ENCODE peak calls at places on chromosomes 3 and 15, in six cellular contexts. M is CD8-positive, alpha-beta T cell; W is cardiac muscle cell; F is uterus; E is neural progenitor cell; A is fibroblast of lung. J is an unnamed sample.

GRCh38 chr15:47411733-47412530 is 305.4 kb upstream of the SEMA6D start:
- DNase-seq in M (no peak), F (no peak), E (no peak), W (peak; percentile 59), A (peak; percentile 50), J (no peak)

GRCh38 chr3:126472277-126473006 is 3.2 kb downstream of the ZXDC start:
- DNase-seq in W (no peak), M (no peak), F (peak; percentile 55), A (peak; percentile 81), E (no peak), J (peak; percentile 96)

GRCh38 chr3:13009132-13009945 is 63.9 kb downstream of the IQSEC1 start:
- DNase-seq in M (peak; percentile 66), W (no peak), A (no peak), E (no peak), F (no peak), J (no peak)

GRCh38 chr15:26449296-26449695 is 323.6 kb downstream of the GABRB3 start:
- DNase-seq in E (no peak), F (no peak), M (no peak), W (no peak), A (no peak), J (peak; percentile 65)

GRCh38 chr3:22835041-22835440 is 368.1 kb upstream of the UBE2E2 start:
- DNase-seq in E (no peak), F (no peak), M (no peak), A (peak; percentile 2), W (no peak), J (peak; percentile 44)

GRCh38 chr3:9951598-9951961 is 628 bp downstream of the PRRT3 start:
- DNase-seq in W (no peak), M (no peak), E (no peak), F (no peak), A (no peak), J (no peak)

GRCh38 chr3:61960976-61961375 is 399.6 kb downstream of the PTPRG start:
- DNase-seq in F (no peak), A (no peak), E (no peak), W (no peak), M (no peak), J (peak; percentile 53)

GRCh38 chr3:42780892-42781700 is 8.0 kb upstream of the CCDC13 start:
- DNase-seq in W (peak; percentile 79), F (no peak), E (peak; percentile 78), M (no peak), A (peak; percentile 92), J (peak; percentile 76)

GRCh38 chr3:191774485-191774884 is 313.5 kb downstream of the PYDC2 start:
- DNase-seq in A (no peak), W (no peak), E (no peak), F (no peak), M (no peak), J (peak; percentile 27)

GRCh38 chr3:15654891-15655290 is 53.3 kb downstream of the BTD start:
- DNase-seq in W (no peak), A (no peak), E (no peak), F (no peak), M (no peak), J (no peak)

GRCh38 chr15:51255533-51255932 is 82.9 kb downstream of the CYP19A1 start:
- DNase-seq in A (no peak), W (no peak), E (no peak), F (no peak), M (no peak), J (no peak)

GRCh38 chr3:144053121-144053520 is 81.5 kb downstream of the DIPK2A start:
- DNase-seq in M (no peak), A (peak; percentile 65), F (no peak), E (no peak), W (no peak), J (peak; percentile 89)

GRCh38 chr15:57680021-57680420 is 26.5 kb upstream of the POLR2M start:
- DNase-seq in E (no peak), F (no peak), M (no peak), W (no peak), A (peak; percentile 54), J (peak; percentile 82)

GRCh38 chr3:14262867-14263266 is 84.2 kb downstream of the LSM3 start:
- DNase-seq in M (no peak), E (no peak), F (no peak), W (no peak), A (no peak), J (no peak)

GRCh38 chr3:79517766-79518413 is 249.9 kb downstream of the ROBO1 start:
- DNase-seq in A (peak; percentile 55), W (peak; percentile 50), E (peak; percentile 60), F (no peak), M (no peak), J (peak; percentile 38)

GRCh38 chr15:89119489-89120478 is 31.5 kb downstream of the ABHD2 start:
- DNase-seq in A (peak; percentile 76), W (peak; percentile 66), M (no peak), F (no peak), E (no peak), J (peak; percentile 95)

GRCh38 chr15:39887832-39888231 is 32.2 kb downstream of the GPR176 start:
- DNase-seq in M (no peak), F (no peak), A (peak; percentile 77), E (no peak), W (peak; percentile 13), J (peak; percentile 58)

GRCh38 chr3:104514371-104514770 is 852.3 kb upstream of the ALCAM start:
- DNase-seq in A (no peak), W (no peak), E (no peak), M (no peak), F (no peak), J (no peak)

GRCh38 chr3:11610044-11610671 is 33.6 kb downstream of the VGLL4 start:
- DNase-seq in A (peak; percentile 47), E (peak; percentile 82), F (no peak), W (no peak), M (no peak), J (no peak)

DNA sequence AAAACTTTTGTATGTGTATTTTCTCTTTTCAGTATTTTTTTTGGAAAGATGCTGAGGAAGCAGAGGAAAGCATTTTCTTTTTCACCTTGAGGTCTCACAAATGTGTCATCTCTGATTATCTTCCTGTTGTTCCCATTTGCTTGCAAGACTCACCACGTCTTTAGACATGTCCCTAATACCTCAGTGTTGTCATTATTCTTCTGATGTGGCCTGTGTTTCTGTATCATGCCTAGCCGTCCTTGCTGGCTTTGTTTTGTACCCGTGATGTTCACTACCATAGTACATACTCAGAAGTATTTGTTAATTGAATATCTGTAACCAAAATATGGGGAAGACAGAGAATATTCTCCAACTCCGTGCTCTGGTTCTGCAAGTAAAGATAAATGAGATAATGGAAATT is 5.0 kb upstream of the P2RY14 start:
- DNase-seq in M (no peak), W (no peak), F (no peak), E (no peak), A (no peak), J (no peak)
- TF ChIP-seq CTCF in M (no peak), W (no peak), F (no peak), E (no peak), A (no peak), J (no peak)

GRCh38 chr3:37986479-37987314 is 3.9 kb upstream of the VILL start:
- DNase-seq in W (no peak), M (no peak), F (no peak), A (no peak), E (no peak), J (peak; percentile 90)

GRCh38 chr3:37982351-37982750 is 8.2 kb upstream of the VILL start:
- DNase-seq in A (no peak), M (no peak), E (no peak), W (no peak), F (no peak), J (no peak)

GRCh38 chr3:37985637-37986320 is 4.8 kb upstream of the VILL start:
- DNase-seq in M (no peak), W (no peak), A (peak; percentile 36), F (no peak), E (no peak), J (peak; percentile 66)

GRCh38 chr3:37984596-37984995 is 6.0 kb upstream of the VILL start:
- DNase-seq in A (no peak), M (no peak), W (no peak), F (no peak), E (no peak), J (no peak)

GRCh38 chr3:37984051-37984450 is 6.5 kb upstream of the VILL start:
- DNase-seq in F (no peak), A (no peak), W (no peak), M (no peak), E (no peak), J (peak; percentile 79)
- H3K4me3 ChIP-seq in F (no peak overlapping the region), A (no peak overlapping the region), W (no peak overlapping the region), M (no peak overlapping the region), E (no peak overlapping the region), J (no peak overlapping the region)

GRCh38 chr3:52404391-52404790 is 40.5 kb downstream of the SEMA3G start:
- DNase-seq in A (no peak), W (no peak), M (no peak), E (no peak), F (no peak), J (no peak)
- H3K36me3 ChIP-seq in A (peaks cover 47% of the 10 kb centered on the region), W (peaks cover 54% of the 10 kb centered on the region), M (peaks cover 67% of the 10 kb centered on the region), E (no peaks in the 10 kb centered on the region), F (no peaks in the 10 kb centered on the region), J (peaks cover 41% of the 10 kb centered on the region)

GRCh38 chr3:50428007-50428633 is 68.8 kb upstream of the TMEM115 start:
- DNase-seq in W (no peak), E (no peak), F (no peak), A (no peak), M (peak; percentile 35), J (peak; percentile 4)
- TF ChIP-seq CTCF in W (peak; percentile 24), E (no peak), F (no peak), A (no peak), M (no peak), J (peak; percentile 18)

J was measured in bronchial epithelial cell.